ENCODE peak calls at places on chromosomes 12 and 14, in seven cellular contexts. P, O, T, Z, D, E and H are unnamed samples.

GRCh38 chr14:39372656-39373055 is 59.6 kb downstream of the FBXO33 start:
- DNase-seq in P (no peak), O (no peak), T (no peak), Z (no peak), D (no peak), E (no peak), H (no peak)

GRCh38 chr12:66061557-66062279 is 68.8 kb downstream of the LLPH start:
- DNase-seq in P (no peak), O (peak), T (no peak), Z (no peak), D (no peak), E (no peak), H (no peak)

GRCh38 chr14:77124345-77125274 is 17.0 kb downstream of the ZDHHC22 start:
- DNase-seq in P (peak), O (no peak), T (no peak), Z (no peak), D (peak), E (no peak), H (peak)

GRCh38 chr14:103578401-103579075 is 15.8 kb downstream of the COA8 start:
- DNase-seq in P (no peak), O (no peak), T (no peak), Z (no peak), D (no peak), E (no peak), H (no peak)

GRCh38 chr12:118866346-118866745 is 115.0 kb upstream of the SRRM4 start:
- DNase-seq in P (no peak), O (no peak), T (no peak), Z (no peak), D (no peak), E (no peak), H (no peak)

GRCh38 chr14:71142375-71143038 is 235.2 kb downstream of the PCNX1 start:
- DNase-seq in P (no peak), O (no peak), T (no peak), Z (peak), D (no peak), E (no peak), H (no peak)

GRCh38 chr12:66964629-66965028 is 285.8 kb upstream of the GRIP1 start:
- DNase-seq in P (no peak), O (no peak), T (no peak), Z (no peak), D (no peak), E (no peak), H (no peak)

GRCh38 chr14:93105362-93105761 is 10.4 kb downstream of the ITPK1 start:
- DNase-seq in P (no peak), O (no peak), T (no peak), Z (no peak), D (no peak), E (no peak), H (no peak)

GRCh38 chr14:106227793-106228192 is 701.4 kb downstream of the TMEM121 start:
- DNase-seq in P (no peak), O (no peak), T (no peak), Z (no peak), D (no peak), E (no peak), H (no peak)

GRCh38 chr12:21676781-21677180 is 19.1 kb upstream of the LDHB start:
- DNase-seq in P (no peak), O (no peak), T (no peak), Z (no peak), D (no peak), E (no peak), H (no peak)

GRCh38 chr12:47088021-47088944 is 8.5 kb upstream of the AMIGO2 start:
- DNase-seq in P (no peak), O (no peak), T (no peak), Z (no peak), D (no peak), E (peak), H (no peak)

GRCh38 chr14:102020058-102020971 is 55.9 kb downstream of the DYNC1H1 start:
- DNase-seq in P (no peak), O (no peak), T (no peak), Z (no peak), D (no peak), E (no peak), H (no peak)

GRCh38 chr14:29822430-29822709 is 105.3 kb downstream of the PRKD1 start:
- DNase-seq in P (no peak), O (no peak), T (no peak), Z (no peak), D (no peak), E (no peak), H (no peak)

GRCh38 chr14:51442513-51443175 is 202.6 kb downstream of the TMX1 start:
- DNase-seq in P (no peak), O (no peak), T (no peak), Z (no peak), D (no peak), E (no peak), H (no peak)

GRCh38 chr12:94263905-94264655 is 115.7 kb downstream of the PLXNC1 start:
- DNase-seq in P (no peak), O (peak), T (no peak), Z (no peak), D (no peak), E (no peak), H (no peak)

GRCh38 chr12:49161092-49161795 is 27.6 kb downstream of the TUBA1A start:
- DNase-seq in P (no peak), O (no peak), T (no peak), Z (no peak), D (no peak), E (no peak), H (no peak)

GRCh38 chr12:106960443-106960842 is 4.7 kb downstream of the TMEM263 start:
- DNase-seq in P (no peak), O (no peak), T (no peak), Z (no peak), D (no peak), E (no peak), H (no peak)

GRCh38 chr12:44154128-44154527 is 318.2 kb downstream of the TMEM117 start:
- DNase-seq in P (no peak), O (no peak), T (no peak), Z (no peak), D (no peak), E (no peak), H (no peak)

GRCh38 chr14:44339256-44339655 is 167.8 kb downstream of the FSCB start:
- DNase-seq in P (no peak), O (no peak), T (no peak), Z (no peak), D (no peak), E (no peak), H (no peak)

GRCh38 chr12:105476616-105477015 is 146.1 kb downstream of the C12orf75 start:
- DNase-seq in P (no peak), O (no peak), T (no peak), Z (peak), D (no peak), E (no peak), H (no peak)

GRCh38 chr12:89192419-89192818 is 159.9 kb downstream of the DUSP6 start:
- DNase-seq in P (no peak), O (no peak), T (no peak), Z (no peak), D (no peak), E (peak), H (peak)

GRCh38 chr12:119202121-119202527 is 23.4 kb downstream of the HSPB8 start:
- DNase-seq in P (no peak), O (no peak), T (no peak), Z (no peak), D (no peak), E (no peak), H (no peak)

GRCh38 chr12:31853977-31854376 is 105.2 kb upstream of the RESF1 start:
- DNase-seq in P (no peak), O (no peak), T (no peak), Z (no peak), D (no peak), E (peak), H (no peak)

GRCh38 chr12:104166465-104166864 is 28.5 kb upstream of the NFYB start:
- DNase-seq in P (no peak), O (no peak), T (no peak), Z (no peak), D (peak), E (no peak), H (no peak)

GRCh38 chr14:80231732-80232131 is 20.4 kb upstream of the DIO2 start:
- DNase-seq in P (no peak), O (no peak), T (no peak), Z (no peak), D (no peak), E (no peak), H (no peak)

GRCh38 chr14:56854325-56854724 is 44.0 kb upstream of the OTX2 start:
- DNase-seq in P (no peak), O (no peak), T (no peak), Z (no peak), D (no peak), E (no peak), H (no peak)

GRCh38 chr12:63977441-63977840 is 132.9 kb downstream of the SRGAP1 start:
- DNase-seq in P (no peak), O (no peak), T (no peak), Z (no peak), D (no peak), E (no peak), H (no peak)

GRCh38 chr14:30960216-30960615 is 65.2 kb upstream of the AP4S1 start:
- DNase-seq in P (no peak), O (no peak), T (no peak), Z (no peak), D (no peak), E (no peak), H (no peak)

GRCh38 chr14:61653507-61653906 is 41.8 kb upstream of the HIF1A start:
- DNase-seq in P (no peak), O (no peak), T (no peak), Z (no peak), D (no peak), E (no peak), H (peak)

GRCh38 chr12:130764475-130765185 is 48.5 kb upstream of the RIMBP2 start:
- DNase-seq in P (no peak), O (no peak), T (peak), Z (peak), D (peak), E (no peak), H (no peak)

GRCh38 chr12:43402431-43402830 is 149.6 kb downstream of the ADAMTS20 start:
- DNase-seq in P (no peak), O (no peak), T (no peak), Z (no peak), D (no peak), E (no peak), H (no peak)

GRCh38 chr12:77521458-77522115 is 309.1 kb upstream of the NAV3 start:
- DNase-seq in P (no peak), O (no peak), T (no peak), Z (no peak), D (no peak), E (no peak), H (no peak)
- TF ChIP-seq JUND in P (no peak), O (no peak), T (no peak), Z (no peak), D (no peak), E (no peak), H (no peak)

GRCh38 chr14:68736519-68736918 is 56.3 kb downstream of the ZFP36L1 start:
- DNase-seq in P (no peak), O (no peak), T (no peak), Z (no peak), D (no peak), E (no peak), H (no peak)
- TF ChIP-seq JUND in P (no peak), O (no peak), T (no peak), Z (no peak), D (no peak), E (no peak), H (no peak)

GRCh38 chr12:82805812-82806497 is 119.2 kb downstream of the TMTC2 start:
- DNase-seq in P (no peak), O (no peak), T (no peak), Z (no peak), D (no peak), E (no peak), H (no peak)
- TF ChIP-seq JUND in P (no peak), O (no peak), T (no peak), Z (no peak), D (no peak), E (no peak), H (no peak)

DNA sequence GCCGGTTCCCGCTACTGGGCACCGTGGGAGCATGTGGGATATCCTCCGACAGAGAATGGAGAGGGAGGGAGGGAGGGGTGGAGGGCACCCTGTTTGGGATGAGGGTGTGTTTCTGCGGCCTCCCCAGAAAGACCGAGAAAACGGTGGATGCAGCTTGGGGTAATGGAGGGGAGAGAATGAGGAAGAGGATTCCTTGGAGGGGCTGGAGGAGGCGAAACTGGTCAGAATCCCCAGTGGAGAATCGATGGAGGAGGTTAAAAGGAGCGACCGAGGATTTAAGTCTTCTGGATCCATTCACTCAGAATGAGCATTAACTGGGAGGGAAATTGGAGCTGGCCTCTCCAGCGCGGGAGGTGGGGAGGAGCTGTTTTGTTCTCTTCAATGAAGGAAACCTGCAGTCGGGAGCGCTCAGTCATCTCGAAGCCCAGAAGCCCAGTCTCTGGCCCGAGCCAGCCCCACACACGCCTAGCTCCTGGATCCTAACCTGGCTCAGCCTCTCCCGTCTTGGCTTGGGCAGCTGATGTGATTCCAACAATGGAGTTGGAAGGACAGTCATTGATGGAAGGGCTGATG is 583 bp downstream of the ARG2 start:
- DNase-seq in P (peak), O (no peak), T (no peak), Z (no peak), D (peak), E (no peak), H (peak)
- TF ChIP-seq JUND in P (no peak), O (no peak), T (no peak), Z (no peak), D (no peak), E (no peak), H (no peak)

GRCh38 chr12:52636592-52637258 is 15.3 kb downstream of the KRT2 start:
- DNase-seq in P (no peak), O (no peak), T (no peak), Z (no peak), D (no peak), E (no peak), H (no peak)
- TF ChIP-seq JUND in P (no peak), O (no peak), T (no peak), Z (no peak), D (no peak), E (no peak), H (no peak)

DNA sequence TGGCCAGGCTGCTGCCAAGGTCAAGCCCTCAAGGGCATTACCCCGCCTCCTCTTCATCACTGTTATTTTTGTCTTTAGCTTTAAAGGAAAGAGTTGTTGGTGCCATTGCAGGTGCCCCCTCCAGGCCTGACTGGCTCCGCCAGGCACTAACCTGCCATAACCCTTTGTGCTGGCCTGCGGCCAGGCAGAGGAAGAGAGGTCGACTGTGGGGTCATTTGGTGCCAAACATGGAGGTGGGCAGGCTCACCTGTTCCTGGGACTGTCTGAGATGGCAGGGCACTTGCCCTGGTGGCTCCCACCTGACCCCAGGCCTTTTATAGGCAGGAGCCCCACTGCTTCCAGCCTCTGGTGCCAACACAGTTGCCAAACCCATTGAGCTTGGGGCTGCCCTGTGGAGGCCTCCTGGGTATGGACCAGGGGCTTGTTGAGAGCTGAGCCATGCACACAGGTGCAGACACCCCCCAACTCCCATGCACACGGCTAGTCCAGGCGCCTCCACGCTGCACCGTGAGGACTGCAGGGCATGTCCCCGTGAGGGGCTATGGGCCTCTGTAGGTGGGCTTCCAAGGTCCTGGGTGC is 29.4 kb upstream of the PLD4 start:
- DNase-seq in P (no peak), O (no peak), T (no peak), Z (no peak), D (no peak), E (no peak), H (no peak)
- TF ChIP-seq JUND in P (no peak), O (no peak), T (no peak), Z (no peak), D (no peak), E (no peak), H (no peak)

GRCh38 chr14:35474323-35474722 is 59.6 kb upstream of the INSM2 start:
- DNase-seq in P (no peak), O (no peak), T (no peak), Z (no peak), D (no peak), E (no peak), H (no peak)

DNA sequence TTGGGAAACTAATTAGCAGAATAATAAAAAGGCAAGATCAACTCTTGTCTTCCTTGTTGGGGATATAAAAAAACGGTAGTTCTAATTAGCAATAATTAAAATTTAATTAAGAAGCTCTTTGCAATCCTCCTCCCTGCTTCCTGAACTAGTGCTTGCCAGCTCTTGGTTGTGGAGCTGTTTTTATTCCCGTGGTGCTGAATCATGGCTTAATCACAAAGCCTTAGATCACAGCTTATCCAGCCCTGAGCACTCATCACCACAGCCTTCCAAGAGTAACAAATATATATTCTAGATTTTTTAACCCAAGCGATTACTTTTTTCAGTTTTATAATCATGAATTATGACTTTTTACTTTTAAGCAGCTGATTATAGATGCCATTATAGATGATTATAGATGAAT is 63.2 kb upstream of the INSM2 start:
- DNase-seq in P (no peak), O (no peak), T (no peak), Z (no peak), D (no peak), E (no peak), H (peak)
- TF ChIP-seq JUND in P (no peak), O (no peak), T (no peak), Z (no peak), D (no peak), E (no peak), H (no peak)

GRCh38 chr12:116375278-116375842 is 97.9 kb upstream of the MED13L start:
- DNase-seq in P (no peak), O (no peak), T (no peak), Z (no peak), D (no peak), E (no peak), H (no peak)

GRCh38 chr12:116373610-116374606 is 96.4 kb upstream of the MED13L start:
- DNase-seq in P (no peak), O (no peak), T (no peak), Z (no peak), D (no peak), E (no peak), H (no peak)

GRCh38 chr12:116370004-116370404 is 92.5 kb upstream of the MED13L start:
- DNase-seq in P (no peak), O (no peak), T (no peak), Z (no peak), D (no peak), E (no peak), H (no peak)

GRCh38 chr12:116370886-116371580 is 93.5 kb upstream of the MED13L start:
- DNase-seq in P (peak), O (no peak), T (no peak), Z (no peak), D (no peak), E (no peak), H (peak)

GRCh38 chr12:116372815-116373214 is 95.3 kb upstream of the MED13L start:
- DNase-seq in P (no peak), O (no peak), T (no peak), Z (no peak), D (no peak), E (no peak), H (no peak)
- TF ChIP-seq JUND in P (no peak), O (no peak), T (no peak), Z (no peak), D (no peak), E (no peak), H (no peak)

GRCh38 chr12:3077572-3078081 is 448 bp downstream of the TSPAN9 start:
- DNase-seq in P (no peak), O (no peak), T (no peak), Z (no peak), D (peak), E (no peak), H (no peak)
- TF ChIP-seq JUND in P (no peak), O (no peak), T (no peak), Z (no peak), D (no peak), E (no peak), H (no peak)

GRCh38 chr14:25006961-25007795 is 42.8 kb downstream of the STXBP6 start:
- DNase-seq in P (no peak), O (no peak), T (no peak), Z (no peak), D (no peak), E (peak), H (peak)

GRCh38 chr14:25009891-25010290 is 40.1 kb downstream of the STXBP6 start:
- DNase-seq in P (no peak), O (no peak), T (no peak), Z (no peak), D (no peak), E (peak), H (no peak)

GRCh38 chr14:25011095-25011494 is 38.9 kb downstream of the STXBP6 start:
- DNase-seq in P (no peak), O (no peak), T (no peak), Z (no peak), D (no peak), E (no peak), H (no peak)

GRCh38 chr14:25007832-25008231 is 42.1 kb downstream of the STXBP6 start:
- DNase-seq in P (no peak), O (no peak), T (no peak), Z (no peak), D (no peak), E (no peak), H (no peak)

GRCh38 chr14:25010471-25010870 is 39.5 kb downstream of the STXBP6 start:
- DNase-seq in P (no peak), O (no peak), T (no peak), Z (no peak), D (no peak), E (no peak), H (no peak)
- TF ChIP-seq JUND in P (no peak), O (no peak), T (no peak), Z (no peak), D (no peak), E (no peak), H (no peak)